ENCODE peak calls at places on chromosome 12, in seven cellular contexts. Z is upper lobe of left lung; D is ovary; U is heart right ventricle; E is CD8-positive, alpha-beta T cell; W is fibroblast of lung; Y is BE2C. J is an unnamed sample.

GRCh38 chr12:71641390-71641789 is 22.3 kb downstream of the ZFC3H1 start:
- DNase-seq in Y (no peak), U (no peak), D (no peak), Z (no peak), E (no peak), W (no peak), J (no peak)

GRCh38 chr12:108633081-108633533 is 587 bp downstream of the SELPLG start:
- DNase-seq in U (no peak), D (no peak), Z (no peak), Y (no peak), E (no peak), W (no peak), J (no peak)

GRCh38 chr12:128326419-128326818 is 59.4 kb downstream of the TMEM132C start:
- DNase-seq in D (no peak), Z (no peak), Y (no peak), U (no peak), W (no peak), E (no peak), J (no peak)

GRCh38 chr12:70839544-70839943 is 81.0 kb downstream of the PTPRR start:
- DNase-seq in E (no peak), W (no peak), Z (no peak), U (no peak), D (no peak), Y (no peak), J (no peak)

GRCh38 chr12:83434600-83434999 is 747.9 kb downstream of the TMTC2 start:
- DNase-seq in W (no peak), E (no peak), U (no peak), D (no peak), Z (no peak), Y (no peak), J (no peak)

GRCh38 chr12:120961604-120962486 is 16.5 kb upstream of the HNF1A start:
- DNase-seq in Y (no peak), U (peak; percentile 29), Z (no peak), E (no peak), D (no peak), W (no peak), J (peak; percentile 33)

GRCh38 chr12:99985129-99985570 is 414 bp upstream of the ANKS1B start:
- DNase-seq in Y (no peak), E (no peak), W (peak; percentile 14), U (no peak), Z (no peak), D (no peak), J (no peak)

GRCh38 chr12:32115404-32116104 is 8.9 kb downstream of the BICD1 start:
- DNase-seq in Z (no peak), W (peak; percentile 99), U (peak; percentile 84), Y (peak; percentile 62), E (no peak), D (peak; percentile 96), J (peak; percentile 86)

GRCh38 chr12:24177889-24178288 is 228.4 kb upstream of the SOX5 start:
- DNase-seq in U (no peak), Z (no peak), D (no peak), E (no peak), Y (no peak), W (no peak), J (no peak)

DNA sequence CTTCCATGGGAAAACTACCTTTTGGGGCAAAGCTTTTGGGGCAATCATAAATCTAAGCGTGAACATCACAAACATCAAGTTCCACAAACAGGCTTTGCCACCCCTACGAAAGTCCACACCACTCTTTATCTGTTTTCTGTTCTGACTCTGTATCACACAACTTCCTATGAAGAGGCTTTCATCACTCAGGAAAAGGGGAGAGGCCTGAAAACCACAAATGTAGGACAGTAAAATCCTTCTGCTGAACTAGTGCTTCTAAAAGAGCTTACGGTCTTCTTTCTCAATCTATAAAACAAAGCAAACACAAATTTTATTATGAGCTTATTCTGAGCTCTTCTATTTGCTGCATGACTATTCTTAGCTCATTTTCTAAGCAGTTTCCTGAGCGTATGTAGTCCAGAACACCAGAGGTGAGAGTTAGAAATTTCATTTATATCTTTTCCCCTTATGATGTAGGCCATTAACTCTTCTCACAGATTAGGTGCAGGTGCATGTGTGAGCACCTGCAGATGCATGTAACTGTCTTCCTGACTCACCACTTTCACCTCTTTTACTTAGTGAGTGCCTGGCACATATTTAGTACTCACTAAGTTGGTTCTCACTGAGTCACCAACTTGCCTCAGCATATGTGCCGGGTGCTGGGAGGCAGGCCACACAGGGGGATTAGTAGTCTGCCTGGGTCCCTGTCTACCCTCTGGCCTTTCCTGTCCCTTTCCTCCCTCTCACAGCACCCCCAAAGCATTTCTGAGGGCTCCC is 32.9 kb upstream of the SYCP3 start:
- DNase-seq in Z (no peak), D (no peak), Y (no peak), W (no peak), U (no peak), E (no peak), J (no peak)
- H3K4me1 ChIP-seq in Z (no peaks in the 10 kb centered on the region), D (no peaks in the 10 kb centered on the region), Y (no peaks in the 10 kb centered on the region), W (no peaks in the 10 kb centered on the region), U (no peaks in the 10 kb centered on the region), E (no peaks in the 10 kb centered on the region), J (peaks cover 6% of the 10 kb centered on the region)

DNA sequence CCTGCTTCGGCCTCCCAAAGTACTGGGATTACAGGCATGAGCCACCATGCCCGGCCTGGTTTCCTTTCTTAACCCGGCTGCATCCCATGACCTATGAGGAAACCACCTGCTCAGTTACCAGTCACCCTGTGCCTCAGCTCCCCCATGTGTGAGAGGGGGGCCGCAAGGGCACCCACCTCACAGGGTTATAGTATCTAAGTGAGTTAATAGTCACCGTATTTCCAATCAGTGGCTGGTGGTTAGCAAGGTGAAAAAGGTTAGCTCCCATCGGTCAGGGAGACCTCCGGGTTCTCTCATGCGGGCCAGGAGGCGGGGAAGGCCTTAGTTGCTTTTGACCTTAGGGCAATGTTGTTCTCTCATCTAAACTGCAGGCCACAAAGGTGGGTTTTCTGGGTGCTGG is 6.7 kb downstream of the LRP1 start:
- DNase-seq in Y (no peak), W (no peak), Z (no peak), U (no peak), E (no peak), D (no peak), J (no peak)
- H3K4me3 ChIP-seq in Y (no peak overlapping the region), W (no peak overlapping the region), Z (no peak overlapping the region), U (peak overlapping the region; percentile 17), E (no peak overlapping the region), D (no peak overlapping the region), J (no peak overlapping the region)

GRCh38 chr12:65556676-65557424 is 267.4 kb upstream of the HMGA2 start:
- DNase-seq in D (peak; percentile 71), Y (peak; percentile 71), U (peak; percentile 76), W (peak; percentile 72), E (peak; percentile 30), Z (peak; percentile 87), J (peak; percentile 71)
- TF ChIP-seq CTCF in D (peak; percentile 69), Y (peak; percentile 86), U (peak; percentile 83), W (peak; percentile 83), E (peak; percentile 70), Z (peak; percentile 82), J (peak; percentile 90)

GRCh38 chr12:47900480-47901129 is 4.2 kb downstream of the VDR start:
- DNase-seq in U (no peak), Y (no peak), Z (no peak), D (no peak), W (peak; percentile 12), E (no peak), J (no peak)
- H3K4me1 ChIP-seq in U (peaks cover 14% of the 10 kb centered on the region), Y (no peaks in the 10 kb centered on the region), Z (peaks cover 63% of the 10 kb centered on the region), D (peaks cover 11% of the 10 kb centered on the region), W (peaks cover 19% of the 10 kb centered on the region), E (peaks cover 45% of the 10 kb centered on the region), J (peaks cover 21% of the 10 kb centered on the region)

DNA sequence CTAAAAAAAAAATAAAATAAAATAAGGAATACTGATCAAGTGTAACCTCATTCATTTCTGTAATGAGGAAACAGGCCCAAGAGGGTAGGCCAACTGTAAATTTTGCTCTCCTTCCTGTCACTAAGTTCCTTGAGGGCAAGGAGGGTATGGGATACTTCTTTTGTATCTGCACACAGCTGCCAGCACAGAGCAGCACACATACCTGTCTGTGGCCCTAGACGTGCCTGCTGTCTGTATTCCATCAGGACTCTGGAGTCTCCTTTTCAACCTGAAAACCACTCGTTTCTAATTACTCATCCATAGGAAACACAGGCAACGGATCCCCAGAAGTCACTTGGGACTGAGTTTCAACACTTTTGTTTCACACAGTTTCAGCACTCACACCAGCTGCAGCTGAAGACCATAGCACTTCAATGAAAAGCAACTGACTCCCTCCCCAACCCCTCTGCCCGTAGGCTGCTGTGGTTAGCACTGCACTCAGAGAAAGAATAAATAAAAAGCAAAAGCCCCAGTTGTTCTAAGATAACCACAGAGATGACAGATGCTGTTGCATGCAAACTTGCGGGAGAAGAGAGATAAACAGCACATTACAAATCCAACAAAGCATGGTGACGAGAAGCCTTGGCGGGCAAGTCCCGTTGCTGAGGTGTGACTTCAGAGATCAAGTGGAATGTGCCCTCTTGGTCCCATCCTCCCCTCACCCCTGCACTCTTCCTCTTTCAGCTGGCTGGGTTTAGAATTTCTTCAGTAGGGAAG is 24.9 kb downstream of the CRACR2A start:
- DNase-seq in W (peak; percentile 48), U (no peak), D (no peak), E (peak; percentile 19), Z (no peak), Y (no peak), J (no peak)
- H3K4me3 ChIP-seq in W (no peak overlapping the region), U (no peak overlapping the region), D (no peak overlapping the region), E (no peak overlapping the region), Z (no peak overlapping the region), Y (no peak overlapping the region), J (no peak overlapping the region)

DNA sequence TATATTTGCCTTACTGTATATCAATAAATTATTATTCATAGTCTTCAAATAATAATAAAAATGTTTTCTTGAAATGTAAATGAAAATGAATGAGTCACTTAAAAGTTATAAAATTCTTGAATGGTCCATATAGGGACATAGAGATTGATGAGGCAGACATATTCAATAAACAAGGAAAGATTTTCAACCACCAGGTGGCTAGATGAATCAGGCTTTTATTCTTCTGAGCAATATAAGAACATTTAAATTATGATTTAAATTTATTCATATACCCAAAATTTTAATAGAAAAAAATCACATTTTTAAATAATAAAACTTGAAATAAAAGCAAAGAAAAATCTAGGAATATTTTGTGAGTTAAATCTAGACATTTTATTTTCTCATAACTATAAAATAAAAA is 249.6 kb downstream of the ACSS3 start:
- DNase-seq in D (no peak), W (no peak), Z (no peak), E (no peak), U (no peak), Y (no peak), J (no peak)
- TF ChIP-seq CTCF in D (no peak), W (no peak), Z (no peak), E (no peak), U (no peak), Y (no peak), J (no peak)

DNA sequence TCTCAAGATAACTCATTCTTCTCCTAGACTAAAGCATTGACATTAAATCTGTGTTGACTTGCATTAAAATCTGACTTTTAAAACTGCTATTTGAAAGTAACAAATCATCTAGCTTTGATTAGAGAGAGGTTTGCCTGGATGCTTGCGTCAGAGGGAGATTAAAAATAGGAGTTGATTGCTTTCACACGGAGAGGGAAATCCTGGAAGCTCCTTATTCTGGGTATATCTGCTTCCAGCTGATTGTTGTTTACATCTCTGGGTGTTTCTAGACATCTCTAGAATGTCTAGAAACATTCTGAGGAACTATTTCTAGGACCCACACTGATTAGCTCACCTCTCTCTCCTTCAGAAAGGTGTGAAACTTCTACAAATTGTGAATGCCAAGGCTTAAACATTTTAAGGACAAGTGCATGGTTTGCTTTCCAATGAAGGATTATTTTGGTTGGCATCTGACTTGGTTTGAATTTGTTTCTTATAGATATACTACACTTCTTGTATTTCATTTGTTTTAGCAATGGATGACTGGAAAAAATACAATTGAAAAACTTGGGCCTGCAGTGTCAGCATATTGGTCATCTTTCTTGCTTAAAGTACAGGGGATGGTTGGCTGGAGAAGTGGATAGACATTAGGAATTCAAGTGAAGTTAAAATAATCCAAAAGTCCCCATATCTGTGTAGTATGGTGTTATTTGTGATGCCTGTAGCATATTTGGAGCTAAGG is 2.1 kb downstream of the DIP2B start:
- DNase-seq in W (peak; percentile 23), E (no peak), Z (no peak), Y (no peak), D (no peak), U (no peak), J (no peak)
- H3K4me1 ChIP-seq in W (no peaks in the 10 kb centered on the region), E (peaks cover 46% of the 10 kb centered on the region), Z (peaks cover 51% of the 10 kb centered on the region), Y (no peaks in the 10 kb centered on the region), D (peaks cover 4% of the 10 kb centered on the region), U (peaks cover 43% of the 10 kb centered on the region), J (peaks cover 47% of the 10 kb centered on the region)